ENCODE peak calls at places on chromosome 16, in ten cellular contexts. L is hepatocyte, G is GM12878, D is psoas muscle, F is cardiac fibroblast, I is uterus, Z is AG10803, M is prostate gland, T is heart left ventricle, O is stomach. P is an unnamed sample.
A peak's percentile ranks its signal among the peaks of the same experiment; 100 is the strongest.

GRCh38 chr16:29231231-29231630 is 175.3 kb downstream of the NPIPB11 start:
- DNase-seq in M (no peak), L (no peak), I (peak; percentile 45), Z (peak; percentile 8), F (no peak), O (no peak), D (no peak), T (no peak), G (no peak), P (no peak)

GRCh38 chr16:29972992-29973383 is 680 bp upstream of the TAOK2 start:
- DNase-seq in F (no peak), M (no peak), I (no peak), Z (no peak), G (no peak), L (no peak), D (no peak), O (no peak), T (no peak), P (no peak)

GRCh38 chr16:8768701-8769100 is 28.7 kb downstream of the TMEM186 start:
- DNase-seq in M (no peak), F (no peak), L (no peak), G (no peak), I (no peak), T (no peak), Z (no peak), O (no peak), D (no peak), P (no peak)

GRCh38 chr16:89899879-89900481 is 18.7 kb upstream of the MC1R start:
- DNase-seq in G (no peak), D (no peak), I (no peak), L (no peak), O (no peak), F (no peak), M (no peak), T (no peak), Z (no peak), P (no peak)

GRCh38 chr16:30526137-30526822 is at the start of gene ZNF768:
- DNase-seq in D (peak; percentile 53), G (no peak), T (no peak), O (no peak), L (peak; percentile 81), F (peak; percentile 18), M (no peak), Z (no peak), I (peak; percentile 50), P (no peak)

GRCh38 chr16:68356249-68356918 is 45.6 kb downstream of the PRMT7 start:
- DNase-seq in O (no peak), Z (no peak), F (no peak), G (peak; percentile 69), T (no peak), I (no peak), D (no peak), M (no peak), L (no peak), P (no peak)

GRCh38 chr16:57252148-57252721 is 7.2 kb downstream of the ARL2BP start:
- DNase-seq in I (no peak), L (peak; percentile 61), G (no peak), F (no peak), M (no peak), T (no peak), Z (no peak), D (no peak), O (no peak), P (no peak)

GRCh38 chr16:53434436-53435065 is at the start of gene RBL2:
- DNase-seq in T (peak; percentile 86), Z (peak; percentile 79), O (peak; percentile 87), G (no peak), I (peak; percentile 85), M (peak; percentile 80), L (peak; percentile 92), F (peak; percentile 40), D (peak; percentile 88), P (no peak)

GRCh38 chr16:54873081-54873480 is 57.6 kb upstream of the IRX5 start:
- DNase-seq in F (peak; percentile 11), I (no peak), T (no peak), O (no peak), G (no peak), Z (peak; percentile 29), D (no peak), L (no peak), M (no peak), P (no peak)

GRCh38 chr16:57530531-57531252 is 5.7 kb downstream of the CCDC102A start:
- DNase-seq in T (no peak), F (no peak), O (no peak), D (no peak), I (peak; percentile 14), G (no peak), L (no peak), Z (no peak), M (no peak), P (no peak)

DNA sequence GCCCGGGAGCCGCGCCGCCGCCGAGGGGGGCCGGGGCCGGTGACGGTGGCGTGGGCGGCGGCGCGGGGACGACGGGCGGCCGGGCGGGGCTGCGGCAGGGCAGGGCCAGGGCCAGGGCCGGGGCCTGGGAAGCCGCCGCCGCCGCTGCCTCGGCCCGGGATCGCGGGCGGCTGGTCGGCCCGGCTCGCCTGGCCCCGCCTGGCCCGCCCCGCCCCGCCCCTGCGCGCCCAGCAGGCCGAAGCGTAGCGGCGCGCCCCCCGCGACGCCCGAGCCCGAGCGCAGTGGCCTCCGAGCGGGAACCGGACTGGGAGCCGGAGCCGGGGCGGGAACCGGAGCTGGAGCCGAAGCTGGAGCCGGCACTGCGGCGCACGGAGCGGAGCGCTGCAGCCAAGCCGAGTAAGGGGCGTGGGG is at the start of gene BEAN1:
- DNase-seq in G (no peak), O (no peak), Z (peak; percentile 13), L (peak; percentile 67), F (no peak), D (no peak), M (no peak), T (no peak), I (no peak), P (no peak)
- H3K4me3 ChIP-seq in G (no peak within 1 kb of the TSS), O (peak within 1 kb of the TSS; percentile 45), Z (peak within 1 kb of the TSS; percentile 39), L (peak within 1 kb of the TSS; percentile 36), F (peak within 1 kb of the TSS; percentile 42), D (peak within 1 kb of the TSS; percentile 62), M (peak within 1 kb of the TSS; percentile 24), T (peak within 1 kb of the TSS; percentile 73), I (peak within 1 kb of the TSS; percentile 27), P (peak within 1 kb of the TSS; percentile 19)

GRCh38 chr16:46632778-46633733 is 11.9 kb upstream of the SHCBP1 start:
- DNase-seq in M (no peak), Z (no peak), I (no peak), F (no peak), L (peak; percentile 54), D (no peak), G (no peak), T (no peak), O (no peak), P (no peak)

GRCh38 chr16:46627746-46628145 is 6.6 kb upstream of the SHCBP1 start:
- DNase-seq in T (no peak), O (no peak), I (no peak), L (no peak), M (no peak), G (no peak), Z (no peak), F (no peak), D (no peak), P (no peak)

DNA sequence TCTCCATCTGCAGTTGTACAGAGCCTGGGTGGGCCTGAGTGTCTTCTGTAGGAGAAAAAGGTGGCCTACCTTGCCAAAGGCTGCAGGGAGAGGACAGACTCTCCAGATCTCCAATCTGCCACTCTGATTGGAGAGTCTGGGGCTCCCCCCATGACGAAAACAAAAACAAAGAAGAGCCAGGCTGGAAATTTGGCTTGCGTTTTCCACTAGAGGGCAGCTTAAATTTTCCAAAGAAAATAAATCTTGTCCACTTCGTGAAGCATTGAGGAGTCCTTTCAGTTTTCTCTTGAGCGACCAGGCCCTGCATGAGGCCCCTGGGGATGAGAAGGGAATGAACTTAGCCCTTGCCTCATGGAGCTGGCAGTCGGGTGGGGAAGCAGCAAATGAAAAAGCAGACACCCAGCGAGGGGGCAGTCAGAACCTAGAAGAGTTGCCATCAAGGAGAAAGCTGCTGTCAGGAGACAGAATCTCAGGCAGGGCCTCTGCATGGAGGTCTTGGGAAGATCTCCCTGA is 8.2 kb upstream of the SHCBP1 start:
- DNase-seq in I (no peak), M (no peak), G (no peak), T (no peak), O (no peak), Z (peak; percentile 57), F (peak; percentile 80), D (peak; percentile 23), L (peak; percentile 24), P (peak; percentile 41)
- TF ChIP-seq CTCF in I (no peak), M (no peak), G (peak; percentile 25), T (no peak), O (no peak), Z (peak; percentile 58), F (peak; percentile 53), D (peak; percentile 16), L (peak; percentile 31), P (peak; percentile 55)

GRCh38 chr16:86031141-86031678 is 132.2 kb downstream of the IRF8 start:
- DNase-seq in T (no peak), D (no peak), O (no peak), I (no peak), Z (no peak), M (no peak), F (no peak), G (no peak), L (no peak), P (no peak)

GRCh38 chr16:86033971-86034370 is 135.0 kb downstream of the IRF8 start:
- DNase-seq in T (no peak), Z (no peak), M (no peak), O (no peak), F (no peak), L (no peak), G (no peak), D (no peak), I (no peak), P (no peak)

GRCh38 chr16:86034421-86034919 is 135.5 kb downstream of the IRF8 start:
- DNase-seq in Z (no peak), D (no peak), I (no peak), T (no peak), O (no peak), M (no peak), F (no peak), L (no peak), G (no peak), P (no peak)

GRCh38 chr16:86035906-86036305 is 136.9 kb downstream of the IRF8 start:
- DNase-seq in D (no peak), O (no peak), G (no peak), Z (no peak), I (no peak), F (no peak), M (no peak), T (no peak), L (no peak), P (no peak)

GRCh38 chr16:86033016-86033474 is 134.1 kb downstream of the IRF8 start:
- DNase-seq in O (no peak), M (no peak), Z (no peak), T (no peak), L (no peak), F (no peak), G (no peak), D (no peak), I (no peak), P (no peak)
- H3K4me3 ChIP-seq in O (no peak overlapping the region), M (no peak overlapping the region), Z (no peak overlapping the region), T (no peak overlapping the region), L (no peak overlapping the region), F (no peak overlapping the region), G (no peak overlapping the region), D (no peak overlapping the region), I (no peak overlapping the region), P (no peak overlapping the region)

DNA sequence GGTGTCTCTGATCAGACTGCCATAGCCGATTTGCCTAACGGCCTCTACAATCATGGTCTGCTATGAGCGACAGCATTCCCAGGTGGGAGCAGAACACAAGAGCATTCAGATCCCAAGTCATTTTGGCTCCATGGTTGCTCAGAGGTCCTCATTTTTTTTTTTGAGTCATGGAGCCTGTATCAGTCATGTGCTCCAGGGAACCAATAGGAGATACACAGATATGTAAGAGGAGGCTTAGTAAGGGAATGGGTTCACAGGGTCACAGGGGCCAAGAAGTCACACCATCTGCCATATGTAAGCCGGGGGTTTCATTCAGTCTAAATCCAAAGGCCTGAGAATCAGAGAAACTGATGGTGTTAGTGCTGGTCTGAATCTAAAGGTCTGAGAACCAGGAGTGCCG is 36.8 kb downstream of the CPPED1 start:
- DNase-seq in G (no peak), D (no peak), T (no peak), I (no peak), F (no peak), O (no peak), M (no peak), L (no peak), Z (no peak), P (no peak)
- TF ChIP-seq CTCF in G (no peak), D (no peak), T (no peak), I (no peak), F (no peak), O (no peak), M (no peak), L (no peak), Z (no peak), P (no peak)

P was measured in HFF-Myc.